ENCODE peak calls at places on chromosome 14, in nine cellular contexts. Z, L, X, S, D, P, U, M and Q are unnamed samples.

GRCh38 chr14:59269431-59269830 is 81.0 kb downstream of the DAAM1 start:
- DNase-seq in L (no peak), S (no peak), Z (no peak), X (no peak), M (no peak), D (no peak), U (no peak), P (no peak), Q (no peak)

GRCh38 chr14:21866479-21866878 is 192.9 kb upstream of the OR4E1 start:
- DNase-seq in M (no peak), X (no peak), U (no peak), L (no peak), Z (no peak), S (no peak), P (no peak), D (no peak), Q (no peak)

GRCh38 chr14:42078345-42078744 is 471.7 kb downstream of the LRFN5 start:
- DNase-seq in P (no peak), Z (no peak), M (no peak), S (no peak), L (no peak), D (no peak), U (no peak), X (no peak), Q (no peak)

GRCh38 chr14:32259368-32260013 is 56.4 kb upstream of the RNU6-8 start:
- DNase-seq in X (no peak), S (no peak), P (peak; percentile 6), M (peak; percentile 63), Z (no peak), U (no peak), L (peak; percentile 42), D (no peak), Q (no peak)

GRCh38 chr14:89630096-89630829 is 213.2 kb upstream of the FOXN3 start:
- DNase-seq in X (no peak), U (no peak), M (no peak), Z (no peak), D (no peak), L (no peak), P (no peak), S (no peak), Q (no peak)

GRCh38 chr14:23121401-23121800 is 2.3 kb upstream of the CEBPE start:
- DNase-seq in X (no peak), S (peak; percentile 69), L (peak; percentile 54), P (peak; percentile 31), U (peak; percentile 45), D (no peak), Z (peak; percentile 54), M (peak; percentile 57), Q (peak; percentile 42)

GRCh38 chr14:21978184-21978998 is 304.8 kb upstream of the OR4E1 start:
- DNase-seq in L (peak; percentile 12), X (no peak), P (peak; percentile 75), D (no peak), U (no peak), S (no peak), Z (peak; percentile 20), M (peak; percentile 15), Q (no peak)

GRCh38 chr14:36105401-36105800 is 71.1 kb downstream of the PTCSC3 start:
- DNase-seq in D (no peak), M (no peak), L (no peak), U (no peak), Z (no peak), P (peak; percentile 75), S (no peak), X (no peak), Q (no peak)

DNA sequence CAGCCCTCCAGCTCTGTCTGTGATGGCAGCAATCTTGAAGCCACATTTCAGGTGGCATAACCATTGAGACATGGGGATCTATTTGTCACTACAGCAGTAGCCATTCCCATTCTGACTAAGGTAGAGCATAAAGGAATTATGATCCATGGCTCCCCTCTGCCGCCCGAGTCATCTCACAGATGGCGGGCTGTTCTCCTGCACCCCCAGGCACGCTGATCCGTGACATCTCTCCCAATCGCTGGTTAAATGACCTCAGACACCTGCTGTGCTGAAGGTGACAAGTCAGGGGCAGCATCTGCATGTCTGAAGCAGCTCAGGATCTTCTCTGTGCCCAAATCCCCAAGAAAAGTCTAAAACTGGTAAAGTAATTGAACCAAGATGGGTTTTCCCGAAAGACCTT is 124.3 kb downstream of the ZFP36L1 start:
- DNase-seq in X (no peak), P (no peak), S (peak; percentile 39), L (no peak), Z (peak; percentile 5), M (no peak), D (no peak), U (no peak), Q (no peak)
- H3K4me1 ChIP-seq in X (peaks cover 71% of the 10 kb centered on the region), P (no peaks in the 10 kb centered on the region), S (peaks cover 76% of the 10 kb centered on the region), L (peaks cover 56% of the 10 kb centered on the region), Z (peaks cover 61% of the 10 kb centered on the region), M (peaks cover 32% of the 10 kb centered on the region), D (peaks cover 32% of the 10 kb centered on the region), U (peaks cover 65% of the 10 kb centered on the region), Q (peaks cover 42% of the 10 kb centered on the region)

DNA sequence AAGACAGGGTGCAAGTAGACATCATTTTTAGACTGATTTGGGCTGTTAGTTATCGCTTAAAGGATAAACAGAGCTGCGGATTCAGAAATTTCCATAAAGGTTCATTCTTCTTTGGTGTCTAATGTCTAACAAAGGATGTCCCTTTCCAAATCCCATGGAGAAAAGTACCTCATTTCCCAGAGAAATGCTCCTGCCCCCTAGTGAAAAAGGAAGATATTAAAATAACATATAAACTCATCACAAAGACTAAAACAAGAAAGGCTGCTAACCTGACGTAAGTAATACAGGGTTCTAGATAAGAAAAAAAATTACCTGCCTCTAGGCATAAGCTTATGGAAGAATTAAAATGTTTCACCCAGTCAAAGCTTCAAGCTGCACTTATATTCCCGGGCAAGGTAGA is 22.8 kb downstream of the ARMH4 start:
- DNase-seq in X (no peak), U (no peak), D (no peak), M (no peak), S (no peak), L (no peak), Z (no peak), P (no peak), Q (no peak)
- TF ChIP-seq CTCF in X (no peak), U (no peak), D (no peak), M (no peak), S (no peak), L (no peak), Z (no peak), P (peak; percentile 39), Q (no peak)

GRCh38 chr14:69129264-69129880 is 23.5 kb downstream of the DCAF5 start:
- DNase-seq in L (peak; percentile 91), Z (peak; percentile 82), M (peak; percentile 88), X (no peak), U (peak; percentile 76), S (peak; percentile 75), P (peak; percentile 91), D (peak; percentile 85), Q (peak; percentile 78)
- H3K4me1 ChIP-seq in L (peaks cover 12% of the 10 kb centered on the region), Z (peaks cover 37% of the 10 kb centered on the region), M (peaks cover 9% of the 10 kb centered on the region), X (peaks cover 37% of the 10 kb centered on the region), U (peaks cover 63% of the 10 kb centered on the region), S (peaks cover 25% of the 10 kb centered on the region), P (peaks cover 34% of the 10 kb centered on the region), D (peaks cover 5% of the 10 kb centered on the region), Q (peaks cover 56% of the 10 kb centered on the region)

DNA sequence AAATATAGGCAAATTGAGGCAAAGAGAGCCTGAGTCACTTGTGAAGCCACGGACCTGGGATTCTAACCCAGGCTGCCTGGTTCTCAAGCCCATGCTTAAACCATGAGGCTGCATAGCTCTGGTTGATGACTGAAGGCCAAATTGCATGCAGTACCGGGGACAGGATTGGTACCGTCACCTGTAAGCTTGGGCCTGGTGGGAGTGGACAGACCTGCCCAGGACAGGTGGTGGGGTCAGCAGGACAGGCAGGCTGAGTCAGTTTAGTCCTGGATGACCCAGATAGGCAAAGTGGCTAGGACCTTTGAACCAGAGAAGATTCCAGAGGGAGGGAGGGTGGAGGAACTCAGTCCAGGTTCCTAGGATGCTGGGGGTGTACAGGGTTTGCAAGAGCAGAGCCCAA is 25.8 kb downstream of the RIN3 start:
- DNase-seq in L (no peak), X (no peak), M (peak; percentile 19), Z (no peak), U (no peak), D (no peak), P (no peak), S (no peak), Q (no peak)
- TF ChIP-seq CTCF in L (no peak), X (no peak), M (no peak), Z (no peak), U (no peak), D (no peak), P (no peak), S (no peak), Q (no peak)

GRCh38 chr14:103694572-103695026 is 20.7 kb downstream of the XRCC3 start:
- DNase-seq in M (no peak), D (no peak), U (no peak), P (no peak), X (no peak), L (no peak), Z (no peak), S (no peak), Q (no peak)
- H3K4me1 ChIP-seq in M (peaks cover 15% of the 10 kb centered on the region), D (peaks cover 36% of the 10 kb centered on the region), U (peaks cover 47% of the 10 kb centered on the region), P (peaks cover 4% of the 10 kb centered on the region), X (peaks cover 21% of the 10 kb centered on the region), L (peaks cover 19% of the 10 kb centered on the region), Z (peaks cover 21% of the 10 kb centered on the region), S (peaks cover 27% of the 10 kb centered on the region), Q (peaks cover 38% of the 10 kb centered on the region)

GRCh38 chr14:75196468-75196867 is 20.1 kb upstream of the TMED10 start:
- DNase-seq in P (no peak), M (no peak), S (no peak), X (no peak), D (no peak), Z (peak; percentile 62), L (no peak), U (no peak), Q (no peak)
- TF ChIP-seq CTCF in P (no peak), M (no peak), S (no peak), X (no peak), D (no peak), Z (no peak), L (no peak), U (no peak), Q (no peak)

GRCh38 chr14:24816011-24816928 is 182.3 kb upstream of the GZMB start:
- DNase-seq in L (peak; percentile 20), U (peak; percentile 50), P (no peak), Z (peak; percentile 87), M (peak; percentile 37), X (no peak), D (no peak), S (no peak), Q (no peak)
- H3K4me1 ChIP-seq in L (no peaks in the 10 kb centered on the region), U (peaks cover 50% of the 10 kb centered on the region), P (no peaks in the 10 kb centered on the region), Z (peaks cover 62% of the 10 kb centered on the region), M (no peaks in the 10 kb centered on the region), X (no peaks in the 10 kb centered on the region), D (peaks cover 32% of the 10 kb centered on the region), S (no peaks in the 10 kb centered on the region), Q (peaks cover 5% of the 10 kb centered on the region)